ENCODE peak calls at places on chromosomes 12 and 14, in nine cellular contexts. J is spleen, M is GM12878, C is tibial nerve, P is ovary, H is transverse colon, A is testis, O is gastrocnemius medialis, T is endothelial cell of umbilical vein. U is an unnamed sample. For H3K4me1, the result is how much of the 10 kb centered on the place peaks cover.

GRCh38 chr12:127293507-127294310 is 973.3 kb upstream of the TMEM132C start:
- DNase-seq in J (no peak), M (no peak), C (peak), P (peak), H (peak), A (peak), O (peak), T (no peak), U (no peak)

GRCh38 chr12:121443911-121444841 is 44.3 kb downstream of the RNF34 start:
- DNase-seq in J (no peak), M (no peak), C (no peak), P (no peak), H (peak), A (no peak), O (no peak), T (no peak), U (no peak)

GRCh38 chr12:22416831-22417230 is 82.3 kb upstream of the ST8SIA1 start:
- DNase-seq in J (no peak), M (no peak), C (no peak), P (no peak), H (no peak), A (no peak), O (no peak), T (no peak), U (no peak)

GRCh38 chr12:56941299-56942017 is 7.2 kb upstream of the SDR9C7 start:
- DNase-seq in J (no peak), M (peak), C (no peak), P (no peak), H (no peak), A (peak), O (no peak), T (no peak), U (peak)

GRCh38 chr12:49331360-49332222 is 5.4 kb downstream of the C1QL4 start:
- DNase-seq in J (no peak), M (no peak), C (peak), P (peak), H (peak), A (peak), O (peak), T (peak), U (peak)

GRCh38 chr14:77123381-77124344 is 17.9 kb downstream of the ZDHHC22 start:
- DNase-seq in J (peak), M (no peak), C (no peak), P (no peak), H (peak), A (peak), O (peak), T (no peak), U (no peak)

GRCh38 chr12:62983594-62983993 is 48.6 kb upstream of the PPM1H start:
- DNase-seq in J (no peak), M (no peak), C (no peak), P (no peak), H (no peak), A (no peak), O (no peak), T (no peak), U (no peak)

GRCh38 chr12:110281549-110282342 is 699 bp downstream of the ATP2A2 start:
- DNase-seq in J (peak), M (no peak), C (peak), P (peak), H (peak), A (peak), O (peak), T (peak), U (peak)

GRCh38 chr12:100391856-100392255 is 35.0 kb downstream of the SLC17A8 start:
- DNase-seq in J (no peak), M (no peak), C (peak), P (no peak), H (peak), A (no peak), O (no peak), T (no peak), U (no peak)

GRCh38 chr12:115481141-115481540 is 796.4 kb downstream of the MED13L start:
- DNase-seq in J (no peak), M (peak), C (no peak), P (no peak), H (no peak), A (no peak), O (no peak), T (no peak), U (no peak)

GRCh38 chr14:84152452-84152851 is 1377.5 kb upstream of the FLRT2 start:
- DNase-seq in J (peak), M (no peak), C (no peak), P (no peak), H (no peak), A (no peak), O (no peak), T (no peak), U (no peak)

GRCh38 chr12:113040722-113041168 is 15.8 kb upstream of the DTX1 start:
- DNase-seq in J (no peak), M (no peak), C (peak), P (no peak), H (peak), A (peak), O (peak), T (peak), U (peak)

GRCh38 chr12:2722806-2723205 is 72.0 kb upstream of the FKBP4 start:
- DNase-seq in J (no peak), M (no peak), C (no peak), P (no peak), H (no peak), A (peak), O (no peak), T (no peak), U (no peak)

GRCh38 chr12:111330800-111331752 is 37.8 kb downstream of the PHETA1 start:
- DNase-seq in J (no peak), M (no peak), C (no peak), P (no peak), H (no peak), A (no peak), O (no peak), T (peak), U (no peak)

GRCh38 chr12:82019533-82019932 is 260.4 kb upstream of the PPFIA2 start:
- DNase-seq in J (no peak), M (no peak), C (no peak), P (no peak), H (no peak), A (peak), O (no peak), T (no peak), U (no peak)

GRCh38 chr14:95482967-95483842 is 33.2 kb downstream of the SYNE3 start:
- DNase-seq in J (no peak), M (no peak), C (peak), P (peak), H (peak), A (peak), O (peak), T (peak), U (peak)

DNA sequence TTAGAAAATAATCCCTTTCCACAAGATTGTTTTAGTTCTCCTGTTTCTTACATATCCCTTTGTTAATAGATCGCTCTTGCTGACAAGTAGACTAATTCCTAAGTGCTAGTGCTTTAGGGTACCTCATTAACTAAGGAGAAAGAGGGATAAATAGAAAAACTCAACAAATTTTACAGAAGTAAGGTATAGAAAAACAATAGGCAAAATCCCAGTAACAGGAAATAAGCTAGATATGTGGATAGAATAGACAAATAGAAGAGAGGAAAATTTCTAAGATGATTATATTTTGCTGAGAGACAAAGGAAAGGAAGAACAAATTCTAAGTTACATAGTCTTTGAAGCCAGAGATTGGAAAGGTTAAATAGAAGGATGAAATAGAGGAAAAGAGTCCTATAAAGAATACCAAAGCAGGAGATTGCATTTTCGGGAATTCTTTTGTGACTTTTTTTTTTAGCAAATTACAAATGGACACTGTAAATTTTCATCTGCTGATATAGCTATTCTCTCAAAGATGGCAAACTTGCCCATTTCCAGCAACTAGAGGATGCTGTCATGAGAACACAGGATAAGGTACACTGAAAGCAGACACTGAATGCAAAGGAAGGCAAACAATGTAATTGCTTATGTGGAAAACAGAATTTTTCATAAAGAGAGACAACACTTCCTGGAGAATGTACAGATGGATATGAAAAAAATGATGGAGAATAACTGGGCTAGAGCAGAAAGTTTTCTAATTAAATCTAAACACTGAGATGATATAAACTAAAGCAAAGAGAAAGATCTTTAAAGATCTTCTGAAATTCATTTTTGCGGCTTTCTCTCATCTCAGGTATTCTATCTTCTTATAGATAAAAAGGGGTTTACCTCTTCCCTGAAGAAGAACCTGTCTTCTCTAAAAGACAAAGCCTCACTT is 765 bp downstream of the CD69 start:
- DNase-seq in J (no peak), M (no peak), C (no peak), P (no peak), H (no peak), A (no peak), O (no peak), T (no peak), U (no peak)
- H3K4me1 ChIP-seq in J (half or more), M (under half), C (under half), P (under half), H (under half), A (under half), O (under half), T (under half), U (under half)

GRCh38 chr12:20656600-20656999 is 38.5 kb upstream of the SLCO1C1 start:
- DNase-seq in J (no peak), M (no peak), C (peak), P (no peak), H (no peak), A (no peak), O (no peak), T (no peak), U (no peak)
- H3K27ac ChIP-seq in J (no peak), M (no peak), C (no peak), P (no peak), H (no peak), A (no peak), O (no peak), T (no peak), U (no peak)

DNA sequence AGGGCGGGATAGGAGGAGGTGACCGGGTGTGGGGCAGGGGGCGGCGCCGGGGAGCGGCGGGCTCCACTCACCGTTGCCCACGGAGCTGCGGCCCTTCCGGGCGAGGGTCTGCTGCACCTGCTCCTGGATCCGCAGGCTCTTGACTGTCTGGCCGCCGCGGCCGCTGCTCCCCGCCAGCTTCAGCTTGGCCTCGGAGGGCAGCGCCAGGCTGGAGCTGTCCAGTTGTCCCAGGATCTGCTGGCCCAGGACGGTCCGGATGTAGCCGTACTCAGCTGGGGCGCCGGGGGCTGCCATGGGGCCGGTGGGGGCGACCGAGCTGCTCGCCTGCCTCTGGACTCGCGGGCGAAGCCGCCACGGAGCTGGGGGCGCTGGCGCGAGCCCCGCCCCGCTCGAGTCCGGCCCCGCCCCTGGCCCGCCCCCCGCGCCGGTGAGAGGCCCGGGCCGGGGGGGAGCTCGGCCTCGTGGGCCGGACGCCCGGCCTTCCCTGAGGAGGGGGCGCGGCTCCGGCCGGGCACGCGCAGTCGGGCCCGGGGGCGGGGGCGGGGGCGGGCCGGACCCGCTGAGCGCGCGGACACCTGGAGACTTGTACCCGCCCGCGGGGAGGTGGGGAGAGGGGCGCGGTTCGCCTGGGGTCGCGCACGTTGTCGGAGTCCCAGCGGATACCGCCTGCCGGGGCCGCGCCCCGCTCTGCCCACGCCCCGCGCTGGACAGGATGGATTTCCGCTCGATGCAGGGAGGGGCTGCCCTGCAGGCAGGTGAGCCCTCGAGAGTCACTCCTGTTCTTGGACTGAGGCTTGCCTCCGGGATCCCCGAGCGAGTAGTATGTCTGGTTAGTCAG is at the start of gene PKP2:
- DNase-seq in J (peak), M (no peak), C (peak), P (peak), H (peak), A (peak), O (peak), T (peak), U (peak)
- TF ChIP-seq POLR2A in J (no peak), M (no peak), C (no peak), P (no peak), H (peak), A (no peak), O (peak), T (no peak), U (no peak)

GRCh38 chr12:96502949-96503532 is 13.7 kb downstream of the CFAP54 start:
- DNase-seq in J (no peak), M (no peak), C (no peak), P (no peak), H (no peak), A (no peak), O (no peak), T (no peak), U (no peak)
- H3K4me1 ChIP-seq in J (under half), M (under half), C (under half), P (under half), H (under half), A (under half), O (under half), T (under half), U (under half)

DNA sequence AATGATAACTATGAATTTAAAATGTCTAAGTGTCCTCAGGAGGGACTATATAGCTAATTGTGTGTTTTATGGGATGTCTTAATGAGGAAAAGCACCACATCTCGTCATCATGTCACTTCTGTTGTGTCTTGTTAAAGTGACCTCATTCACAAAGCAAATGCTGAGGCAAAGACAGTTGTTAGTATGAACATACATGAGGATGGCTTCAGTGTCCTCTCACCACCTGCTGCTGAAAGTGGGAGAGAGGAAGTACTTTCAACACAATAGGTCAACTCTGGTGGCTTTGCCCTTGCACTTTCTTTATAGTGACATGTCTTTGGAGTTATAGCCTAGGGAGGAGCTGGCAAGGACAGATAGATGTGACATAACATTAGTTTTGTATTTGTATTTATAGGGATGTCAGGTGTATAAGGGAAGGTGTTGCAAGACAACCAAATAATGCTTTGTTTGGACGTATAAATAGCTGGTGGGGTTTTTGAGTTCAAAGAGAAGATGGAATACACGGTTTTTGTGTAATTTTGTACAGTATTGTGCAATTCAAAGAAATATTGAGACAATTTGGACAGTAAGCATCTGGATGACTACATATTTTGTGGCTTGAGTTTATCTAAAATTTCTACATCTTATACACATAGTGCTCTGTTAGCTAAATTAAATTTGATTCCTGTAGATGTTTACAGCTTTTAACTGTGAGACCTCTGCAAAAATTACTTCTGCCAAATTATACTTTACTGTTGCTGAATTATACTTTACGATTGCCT is 131.7 kb upstream of the ATP2B1 start:
- DNase-seq in J (no peak), M (no peak), C (no peak), P (no peak), H (no peak), A (no peak), O (no peak), T (no peak), U (no peak)
- H3K27ac ChIP-seq in J (no peak), M (no peak), C (no peak), P (no peak), H (no peak), A (no peak), O (no peak), T (no peak), U (no peak)

GRCh38 chr14:55103005-55103640 is 25.9 kb upstream of the LGALS3 start:
- DNase-seq in J (peak), M (peak), C (peak), P (peak), H (peak), A (peak), O (peak), T (peak), U (peak)
- TF ChIP-seq POLR2A in J (no peak), M (peak), C (no peak), P (no peak), H (peak), A (no peak), O (peak), T (peak), U (peak)